ENCODE peak calls at places on chromosome 5, in six cellular contexts. S is DND-41, J is BJ, H is suprapubic skin, Q is IMR-90, W is endothelial cell. F is an unnamed sample.

GRCh38 chr5:139696894-139697658 is 48.9 kb downstream of the CXXC5 start:
- DNase-seq in W (peak), J (peak), S (no peak), Q (peak), H (peak), F (peak)

GRCh38 chr5:175872287-175873089 is 1.1 kb downstream of the CPLX2 start:
- DNase-seq in S (no peak), H (no peak), Q (no peak), J (no peak), W (peak), F (no peak)

GRCh38 chr5:66436721-66437120 is 159.5 kb upstream of the MAST4 start:
- DNase-seq in Q (no peak), J (no peak), H (no peak), W (no peak), S (no peak), F (no peak)

GRCh38 chr5:170597876-170598275 is 94.1 kb downstream of the KCNIP1 start:
- DNase-seq in H (no peak), W (no peak), J (no peak), S (no peak), Q (no peak), F (no peak)

GRCh38 chr5:177403826-177404640 is 3.6 kb upstream of the PFN3 start:
- DNase-seq in H (peak), Q (peak), W (peak), J (no peak), S (peak), F (peak)

GRCh38 chr5:66828551-66829421 is 232.6 kb downstream of the MAST4 start:
- DNase-seq in S (no peak), H (peak), W (peak), Q (peak), J (no peak), F (peak)

GRCh38 chr5:66843065-66843464 is 246.9 kb downstream of the MAST4 start:
- DNase-seq in Q (no peak), J (no peak), W (no peak), S (no peak), H (no peak), F (no peak)

GRCh38 chr5:58322453-58322852 is 137.4 kb downstream of the PLK2 start:
- DNase-seq in W (no peak), J (peak), H (no peak), Q (peak), S (no peak), F (no peak)

GRCh38 chr5:82509726-82510125 is 231.6 kb upstream of the RPS23 start:
- DNase-seq in J (no peak), Q (no peak), H (no peak), S (no peak), W (no peak), F (no peak)

GRCh38 chr5:145511351-145511750 is 323.8 kb downstream of the PRELID2 start:
- DNase-seq in S (no peak), W (no peak), H (no peak), J (no peak), Q (peak), F (no peak)

GRCh38 chr5:112576298-112576925 is 157.3 kb upstream of the EPB41L4A start:
- DNase-seq in J (no peak), W (no peak), H (no peak), S (no peak), Q (no peak), F (no peak)

GRCh38 chr5:54229041-54229780 is 81.2 kb downstream of the ARL15 start:
- DNase-seq in W (peak), S (peak), J (no peak), H (peak), Q (peak), F (peak)

GRCh38 chr5:43729846-43730478 is 127.0 kb downstream of the NNT start:
- DNase-seq in Q (peak), J (peak), H (no peak), W (no peak), S (no peak), F (no peak)

GRCh38 chr5:19401032-19401431 is 587.0 kb downstream of the CDH18 start:
- DNase-seq in W (no peak), J (no peak), S (no peak), Q (no peak), H (no peak), F (no peak)

GRCh38 chr5:32074401-32074800 is 99.7 kb downstream of the GOLPH3 start:
- DNase-seq in J (no peak), W (no peak), S (no peak), Q (no peak), H (no peak), F (no peak)

GRCh38 chr5:15376803-15377202 is 123.2 kb upstream of the FBXL7 start:
- DNase-seq in J (no peak), Q (no peak), H (no peak), S (no peak), W (no peak), F (no peak)

GRCh38 chr5:55554879-55555278 is 20.1 kb upstream of the PLPP1 start:
- DNase-seq in H (no peak), Q (no peak), S (no peak), J (no peak), W (no peak), F (no peak)

GRCh38 chr5:151078490-151079262 is 2.2 kb downstream of the TNIP1 start:
- DNase-seq in Q (no peak), S (no peak), J (no peak), W (no peak), H (no peak), F (no peak)

GRCh38 chr5:56816546-56817081 is 1.3 kb downstream of the MAP3K1 start:
- DNase-seq in H (peak), S (peak), J (no peak), W (peak), Q (peak), F (peak)

GRCh38 chr5:137565450-137565849 is 66.3 kb upstream of the SPOCK1 start:
- DNase-seq in W (no peak), Q (peak), J (peak), H (no peak), S (no peak), F (no peak)

GRCh38 chr5:149605354-149605997 is 24.2 kb downstream of the ARHGEF37 start:
- DNase-seq in J (no peak), W (no peak), Q (no peak), H (no peak), S (no peak), F (no peak)

GRCh38 chr5:71836084-71836483 is 117.0 kb downstream of the CARTPT start:
- DNase-seq in J (no peak), S (no peak), H (no peak), W (no peak), Q (peak), F (no peak)

GRCh38 chr5:91562922-91563321 is 179.8 kb upstream of the ARRDC3 start:
- DNase-seq in Q (no peak), S (no peak), H (no peak), W (no peak), J (no peak), F (no peak)

GRCh38 chr5:135857630-135858311 is 23.3 kb downstream of the SLC25A48 start:
- DNase-seq in J (no peak), W (no peak), Q (no peak), S (no peak), H (no peak), F (no peak)

GRCh38 chr5:9622891-9623547 is 7.1 kb downstream of the TAS2R1 start:
- DNase-seq in S (no peak), W (peak), J (peak), H (no peak), Q (peak), F (no peak)

GRCh38 chr5:132215329-132215728 is 12.3 kb downstream of the P4HA2 start:
- DNase-seq in Q (peak), H (peak), S (no peak), J (peak), W (no peak), F (peak)

GRCh38 chr5:98770158-98770910 is 3.1 kb upstream of the RGMB start:
- DNase-seq in J (no peak), H (peak), W (peak), S (no peak), Q (peak), F (peak)

GRCh38 chr5:75734913-75735789 is 17.9 kb upstream of the POC5 start:
- DNase-seq in Q (peak), W (peak), J (no peak), S (no peak), H (no peak), F (no peak)

GRCh38 chr5:153672347-153673090 is 182.0 kb downstream of the GRIA1 start:
- DNase-seq in H (no peak), S (no peak), J (no peak), Q (no peak), W (no peak), F (no peak)

GRCh38 chr5:134077926-134078580 is 36.4 kb upstream of the TCF7 start:
- DNase-seq in Q (no peak), J (no peak), H (no peak), S (peak), W (no peak), F (no peak)

GRCh38 chr5:173618927-173619519 is 2.6 kb upstream of the BOD1 start:
- DNase-seq in W (peak), J (no peak), S (no peak), Q (peak), H (no peak), F (peak)

GRCh38 chr5:94524841-94525697 is 93.3 kb downstream of the KIAA0825 start:
- DNase-seq in S (peak), W (no peak), Q (peak), J (no peak), H (no peak), F (no peak)

GRCh38 chr5:72252574-72253155 is 67.4 kb downstream of the MRPS27 start:
- DNase-seq in Q (no peak), S (no peak), J (no peak), H (no peak), W (no peak), F (no peak)

GRCh38 chr5:59039003-59039295 is 456.1 kb downstream of the RAB3C start:
- DNase-seq in S (no peak), W (peak), H (no peak), J (no peak), Q (no peak), F (no peak)

GRCh38 chr5:170554566-170555267 is 50.9 kb downstream of the KCNIP1 start:
- DNase-seq in W (no peak), S (no peak), J (no peak), Q (peak), H (no peak), F (no peak)

GRCh38 chr5:15579193-15579990 is 79.4 kb downstream of the FBXL7 start:
- DNase-seq in S (no peak), H (no peak), Q (no peak), W (no peak), J (peak), F (no peak)

GRCh38 chr5:115461506-115462290 is 82.9 kb downstream of the FEM1C start:
- DNase-seq in J (peak), S (no peak), Q (peak), H (no peak), W (no peak), F (no peak)

GRCh38 chr5:167945542-167946384 is 345.7 kb upstream of the WWC1 start:
- DNase-seq in Q (peak), W (no peak), J (peak), H (no peak), S (no peak), F (no peak)

GRCh38 chr5:158877706-158878105 is 222.0 kb downstream of the EBF1 start:
- DNase-seq in H (no peak), S (no peak), J (no peak), Q (no peak), W (no peak), F (no peak)

GRCh38 chr5:158875272-158875679 is 224.4 kb downstream of the EBF1 start:
- DNase-seq in S (no peak), H (no peak), Q (peak), W (no peak), J (no peak), F (no peak)

GRCh38 chr5:158877124-158877581 is 222.6 kb downstream of the EBF1 start:
- DNase-seq in W (no peak), H (no peak), J (no peak), Q (no peak), S (no peak), F (no peak)

GRCh38 chr5:158874814-158875213 is 224.9 kb downstream of the EBF1 start:
- DNase-seq in H (no peak), W (no peak), Q (no peak), S (no peak), J (no peak), F (no peak)

DNA sequence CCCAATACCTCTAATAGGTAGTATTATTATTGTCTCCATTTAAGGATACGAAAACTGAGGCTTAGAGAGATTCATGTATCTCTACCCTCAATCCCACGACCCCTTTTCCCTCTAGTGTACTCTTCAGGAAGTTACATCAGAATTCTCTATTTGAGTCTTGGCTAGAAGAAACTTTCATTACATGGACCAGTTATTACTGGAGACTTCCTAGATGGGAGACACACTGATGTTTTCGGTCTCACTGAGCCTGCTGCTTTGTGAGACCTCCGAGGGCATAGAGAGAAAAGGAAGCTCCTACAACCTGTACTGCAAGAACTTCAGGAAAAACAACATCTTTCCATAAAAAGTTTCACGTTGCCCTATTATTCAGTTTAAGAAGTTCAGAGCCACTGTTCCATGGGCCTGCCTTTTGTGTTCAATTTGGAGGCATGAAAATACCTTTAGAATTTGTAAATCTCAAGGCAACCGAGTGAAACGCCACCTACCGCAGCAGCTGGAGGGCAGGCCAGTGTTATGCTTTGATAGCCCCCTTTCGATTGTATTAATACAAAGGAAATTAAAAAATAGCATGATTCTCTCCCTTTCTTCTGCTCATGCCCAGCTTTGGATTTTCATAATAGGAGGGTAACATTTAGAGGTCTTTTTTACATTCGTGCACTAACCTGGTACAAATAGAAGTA is 223.3 kb downstream of the EBF1 start:
- DNase-seq in H (no peak), Q (no peak), J (no peak), W (no peak), S (no peak), F (no peak)
- TF ChIP-seq CTCF in H (no peak), Q (no peak), J (no peak), W (no peak), S (no peak), F (no peak)

DNA sequence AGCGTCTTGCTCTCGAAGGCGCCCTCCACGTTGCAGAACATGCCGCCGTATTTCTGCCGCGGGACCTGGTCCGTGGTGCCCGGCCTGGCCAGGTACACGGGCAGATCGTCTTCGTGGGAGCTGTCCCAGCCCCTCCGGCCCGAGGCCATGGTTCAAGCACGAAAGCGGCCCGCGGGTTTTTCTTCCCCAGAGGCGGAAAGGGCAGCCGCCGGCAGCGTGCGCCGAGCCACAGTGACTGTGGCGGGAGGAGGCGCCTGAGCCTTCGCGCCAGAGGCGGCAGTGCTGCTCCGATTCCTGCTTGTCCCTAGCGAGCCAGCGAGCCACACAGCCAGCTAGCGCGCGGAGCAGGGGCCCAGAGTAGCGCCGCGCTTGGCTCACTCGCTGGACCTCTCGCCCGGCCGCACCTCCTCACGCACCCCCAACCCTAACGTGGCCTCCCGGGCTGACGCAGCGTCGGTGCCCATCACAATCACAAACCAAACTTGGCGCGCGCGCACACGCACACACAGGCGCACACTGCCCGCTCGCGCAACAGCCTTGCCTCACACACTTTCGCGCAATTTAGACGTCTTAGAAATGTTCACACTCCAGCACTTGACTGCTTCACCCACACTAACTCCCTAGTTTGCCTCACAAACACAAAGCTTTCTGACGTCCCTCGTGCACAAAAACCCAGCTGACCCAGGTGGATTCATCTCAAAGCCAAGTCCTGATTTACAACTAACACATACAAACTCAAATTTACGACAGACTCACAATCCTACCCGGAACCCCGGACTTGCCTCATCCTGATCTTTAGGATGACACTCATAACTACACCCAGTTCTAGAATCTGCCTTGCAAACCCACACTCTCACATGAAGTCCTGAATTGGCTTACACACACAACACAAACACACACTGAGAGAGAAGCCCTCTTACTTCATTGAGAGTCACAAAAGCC is at the start of gene DPYSL3:
- DNase-seq in H (peak), J (no peak), S (no peak), Q (peak), W (peak), F (peak)
- TF ChIP-seq CTCF in H (no peak), J (peak), S (no peak), Q (peak), W (no peak), F (no peak)

DNA sequence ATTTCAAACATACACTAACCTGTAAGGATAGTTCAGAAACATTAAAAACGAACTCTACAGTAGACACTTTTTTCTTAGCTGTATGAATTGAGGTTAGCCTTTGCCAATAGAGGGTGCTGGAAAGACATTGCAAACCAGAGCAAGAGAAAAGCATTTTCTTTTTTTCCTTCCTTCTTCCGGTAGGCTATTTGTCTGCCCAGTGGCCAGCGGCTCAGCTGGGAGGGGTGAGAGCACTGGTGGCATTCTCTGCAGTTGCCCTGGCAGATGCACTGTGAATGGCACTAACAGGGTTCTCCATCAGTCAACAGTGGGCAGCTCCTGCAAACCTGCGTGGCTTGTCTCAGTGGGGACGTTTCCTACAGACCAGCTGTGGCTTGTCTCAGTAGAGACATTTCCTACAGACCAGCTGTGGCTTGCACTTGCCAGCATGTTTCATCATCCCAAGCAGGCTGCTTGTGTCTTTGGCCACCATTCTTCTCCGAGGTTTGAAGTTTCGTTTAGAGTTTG is 984.5 kb upstream of the CDH18 start:
- DNase-seq in J (no peak), S (no peak), H (no peak), Q (peak), W (peak), F (peak)
- TF ChIP-seq CTCF in J (no peak), S (no peak), H (no peak), Q (no peak), W (no peak), F (no peak)

GRCh38 chr5:77828445-77828844 is 52.3 kb upstream of the TBCA start:
- DNase-seq in H (no peak), W (no peak), J (no peak), S (no peak), Q (no peak), F (no peak)
- TF ChIP-seq CTCF in H (no peak), W (peak), J (no peak), S (no peak), Q (no peak), F (no peak)

GRCh38 chr5:125412051-125412560 is 665.7 kb upstream of the ZNF608 start:
- DNase-seq in Q (no peak), S (no peak), W (no peak), H (no peak), J (no peak), F (no peak)
- TF ChIP-seq CTCF in Q (no peak), S (no peak), W (no peak), H (no peak), J (no peak), F (no peak)

DNA sequence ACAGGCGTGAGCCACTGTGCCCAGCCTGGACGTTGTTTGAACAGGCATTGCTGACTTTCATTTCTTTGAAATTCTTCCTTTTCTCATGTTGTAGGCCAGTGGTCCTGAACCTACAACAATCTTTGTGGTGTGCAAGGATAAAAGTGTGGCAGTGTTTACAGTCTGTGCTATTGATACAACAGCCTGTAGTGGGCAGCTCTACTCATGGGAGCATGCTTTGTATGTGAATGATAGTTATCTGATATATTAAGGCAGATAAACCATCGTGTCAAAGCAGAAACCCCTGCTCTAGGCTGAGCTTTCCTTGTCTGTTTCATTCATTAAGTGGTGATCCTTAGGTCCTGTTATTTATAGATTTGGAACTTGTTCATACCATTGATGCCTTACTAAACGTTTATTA is 42.6 kb downstream of the CSNK1G3 start:
- DNase-seq in J (no peak), H (no peak), Q (no peak), S (no peak), W (no peak), F (no peak)
- TF ChIP-seq CTCF in J (no peak), H (no peak), Q (no peak), S (no peak), W (no peak), F (no peak)

DNA sequence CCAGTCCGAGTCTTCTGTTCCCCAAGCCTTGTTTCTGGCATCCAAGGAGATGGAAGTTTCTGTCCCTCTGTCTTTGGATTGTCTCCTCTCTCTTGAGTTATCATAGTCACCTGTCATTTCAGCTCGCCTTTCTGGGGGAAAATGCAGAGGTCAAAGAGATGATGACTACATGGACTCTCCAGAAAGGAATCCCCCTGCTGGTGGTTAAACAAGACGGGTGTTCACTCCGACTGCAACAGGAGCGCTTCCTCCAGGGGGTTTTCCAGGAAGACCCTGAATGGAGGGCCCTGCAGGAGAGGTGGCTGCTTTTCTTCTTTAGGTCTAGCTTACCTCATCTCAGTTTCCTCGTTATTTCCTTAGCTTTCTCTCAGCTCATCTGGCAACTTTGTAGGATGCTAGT is 25.1 kb downstream of the ERAP2 start:
- DNase-seq in H (no peak), W (no peak), Q (no peak), J (no peak), S (no peak), F (no peak)
- TF ChIP-seq CTCF in H (no peak), W (no peak), Q (peak), J (no peak), S (peak), F (no peak)

GRCh38 chr5:29715167-29715566 is 1478.3 kb upstream of the CDH6 start:
- DNase-seq in J (no peak), S (no peak), H (no peak), Q (no peak), W (no peak), F (no peak)

GRCh38 chr5:29720954-29721353 is 1472.5 kb upstream of the CDH6 start:
- DNase-seq in H (no peak), S (no peak), J (no peak), Q (no peak), W (no peak), F (no peak)
- TF ChIP-seq CTCF in H (no peak), S (no peak), J (no peak), Q (no peak), W (no peak), F (no peak)

GRCh38 chr5:64768358-64769312 is at the start of the genes CWC27 and SREK1IP1:
- DNase-seq in W (peak), Q (peak), H (peak), S (peak), J (peak), F (peak)
- TF ChIP-seq CTCF in W (no peak), Q (peak), H (no peak), S (peak), J (peak), F (no peak)